ENCODE peak calls at places on chromosomes 16 and 17, in four cellular contexts. D, Y, W and H are unnamed samples.

GRCh38 chr17:46056800-46057304 is 57.8 kb downstream of the STH start:
- DNase-seq in D (no peak), Y (no peak), W (no peak), H (no peak)

GRCh38 chr16:15765880-15766279 is 90.9 kb downstream of the MYH11 start:
- DNase-seq in D (peak; percentile 68), Y (peak; percentile 73), W (peak; percentile 74), H (peak; percentile 26)

GRCh38 chr17:14373587-14374259 is 72.8 kb downstream of the HS3ST3B1 start:
- DNase-seq in D (no peak), Y (peak; percentile 93), W (no peak), H (no peak)

GRCh38 chr17:13465678-13466077 is 136.1 kb downstream of the HS3ST3A1 start:
- DNase-seq in D (no peak), Y (no peak), W (no peak), H (no peak)

GRCh38 chr17:17412331-17412730 is 64.5 kb upstream of the MED9 start:
- DNase-seq in D (no peak), Y (no peak), W (no peak), H (no peak)

GRCh38 chr16:67026570-67026969 is 2.4 kb upstream of the CBFB start:
- DNase-seq in D (no peak), Y (no peak), W (no peak), H (no peak)

GRCh38 chr17:4607261-4607731 is 23.0 kb downstream of the SMTNL2 start:
- DNase-seq in D (no peak), Y (no peak), W (no peak), H (no peak)

GRCh38 chr17:29037739-29038465 is 5.0 kb upstream of the PIPOX start:
- DNase-seq in D (no peak), Y (no peak), W (no peak), H (no peak)

GRCh38 chr17:75549246-75550138 is 24.0 kb downstream of the LLGL2 start:
- DNase-seq in D (no peak), Y (peak; percentile 89), W (no peak), H (peak; percentile 76)

GRCh38 chr16:48895142-48895541 is 285.2 kb upstream of the N4BP1 start:
- DNase-seq in D (no peak), Y (no peak), W (no peak), H (peak; percentile 17)

GRCh38 chr16:17266606-17267313 is 204.0 kb downstream of the XYLT1 start:
- DNase-seq in D (no peak), Y (no peak), W (no peak), H (no peak)

GRCh38 chr16:67653131-67654068 is 6.7 kb downstream of the ACD start:
- DNase-seq in D (no peak), Y (no peak), W (no peak), H (no peak)

GRCh38 chr16:31022574-31023251 is 10.6 kb upstream of the STX4 start:
- DNase-seq in D (no peak), Y (peak; percentile 30), W (no peak), H (no peak)

GRCh38 chr17:37447641-37448040 is 41.0 kb downstream of the TADA2A start:
- DNase-seq in D (no peak), Y (no peak), W (no peak), H (no peak)

GRCh38 chr17:82396601-82397435 is 21.3 kb upstream of the HEXD start:
- DNase-seq in D (no peak), Y (no peak), W (no peak), H (no peak)

GRCh38 chr16:7601100-7601499 is 268.5 kb downstream of the RBFOX1 start:
- DNase-seq in D (no peak), Y (no peak), W (no peak), H (no peak)

GRCh38 chr16:57601801-57602478 is 26.5 kb upstream of the ADGRG1 start:
- DNase-seq in D (peak; percentile 60), Y (no peak), W (peak; percentile 93), H (no peak)

GRCh38 chr17:74513987-74514631 is 17.2 kb downstream of the CD300LB start:
- DNase-seq in D (peak; percentile 15), Y (peak; percentile 40), W (peak; percentile 73), H (no peak)

GRCh38 chr16:57268804-57269800 is 15.4 kb downstream of the PLLP start:
- DNase-seq in D (peak; percentile 84), Y (peak; percentile 56), W (no peak), H (no peak)

GRCh38 chr17:3915642-3916012 is 638 bp downstream of the P2RX1 start:
- DNase-seq in D (no peak), Y (no peak), W (no peak), H (no peak)

GRCh38 chr17:69358688-69359596 is 32.0 kb upstream of the ABCA5 start:
- DNase-seq in D (peak; percentile 6), Y (peak; percentile 44), W (peak; percentile 4), H (peak; percentile 55)

GRCh38 chr17:16287563-16288027 is 65.7 kb downstream of the CENPV start:
- DNase-seq in D (peak; percentile 68), Y (peak; percentile 48), W (peak; percentile 80), H (no peak)

GRCh38 chr17:27545562-27546229 is 85.3 kb upstream of the LGALS9 start:
- DNase-seq in D (peak; percentile 52), Y (no peak), W (no peak), H (no peak)

GRCh38 chr17:6269474-6269873 is 165.4 kb downstream of the AIPL1 start:
- DNase-seq in D (peak; percentile 27), Y (no peak), W (no peak), H (peak; percentile 74)

GRCh38 chr17:66255112-66255511 is 25.9 kb upstream of the APOH start:
- DNase-seq in D (peak; percentile 80), Y (peak; percentile 87), W (no peak), H (no peak)

GRCh38 chr16:29821663-29822115 is 1.4 kb downstream of the MVP start:
- DNase-seq in D (no peak), Y (no peak), W (no peak), H (no peak)

GRCh38 chr16:72856797-72857196 is 191.1 kb downstream of the ZFHX3 start:
- DNase-seq in D (no peak), Y (peak; percentile 53), W (no peak), H (peak; percentile 58)
- TF ChIP-seq ATF3 in D (no peak), Y (no peak), W (no peak), H (no peak)

DNA sequence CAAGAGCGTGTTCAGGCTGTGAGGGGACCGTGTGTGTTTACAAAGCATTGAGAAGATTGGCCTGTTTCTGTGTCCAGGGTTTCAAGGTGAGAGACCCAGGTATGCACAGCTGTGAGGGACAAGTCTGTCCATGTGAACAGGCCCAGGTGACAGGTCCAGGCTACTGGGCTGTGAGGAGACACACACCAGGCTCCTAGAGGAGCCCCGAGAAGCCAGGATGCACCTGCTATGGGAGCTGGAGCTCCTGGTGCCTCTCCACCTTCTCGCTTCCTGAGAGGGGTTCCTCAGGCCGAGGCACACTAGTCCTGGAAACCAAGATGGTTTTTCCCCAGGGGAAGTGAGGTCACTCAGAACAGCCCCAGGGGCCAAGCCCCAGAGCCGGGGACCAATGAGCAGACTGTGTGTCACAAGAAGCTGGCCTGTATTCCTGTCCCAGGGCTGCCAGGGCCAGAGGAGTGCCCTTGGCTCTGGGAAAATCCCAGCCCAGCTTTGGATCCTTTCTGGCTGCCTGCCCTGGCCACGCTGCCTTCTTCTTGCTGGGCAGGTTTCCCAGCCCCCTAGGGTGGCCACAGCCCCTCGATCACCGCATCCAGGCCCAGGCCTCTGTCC is 153.4 kb upstream of the PLCG2 start:
- DNase-seq in D (no peak), Y (no peak), W (no peak), H (no peak)
- TF ChIP-seq CREB1 in D (no peak), Y (no peak), W (no peak), H (no peak)

GRCh38 chr16:51355195-51355594 is 204.1 kb upstream of the SALL1 start:
- DNase-seq in D (no peak), Y (no peak), W (no peak), H (peak; percentile 21)
- TF ChIP-seq CBFB in D (no peak), Y (no peak), W (no peak), H (no peak)

DNA sequence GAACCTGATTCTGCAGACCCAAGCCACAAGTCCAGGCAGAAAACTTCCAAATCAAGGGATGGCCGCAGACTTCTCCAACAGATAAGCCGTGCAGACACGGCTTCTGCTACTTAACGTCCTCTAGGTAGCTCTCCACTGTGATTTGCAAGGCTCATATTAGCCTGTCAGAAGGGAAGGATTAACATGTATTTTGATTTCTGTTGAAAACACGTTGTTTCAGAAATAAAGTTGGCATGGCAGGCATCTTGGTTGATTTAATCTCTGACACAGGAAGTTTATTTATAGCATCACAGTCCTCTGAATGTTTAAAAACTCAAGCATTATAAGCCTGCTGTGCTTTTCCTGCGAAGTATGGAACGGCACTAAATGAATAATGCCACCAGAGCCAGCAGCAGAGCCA is 166.8 kb upstream of the TOX3 start:
- DNase-seq in D (no peak), Y (no peak), W (no peak), H (no peak)
- TF ChIP-seq ATF3 in D (no peak), Y (no peak), W (no peak), H (no peak)

GRCh38 chr16:68898026-68898425 is 54.7 kb downstream of the TANGO6 start:
- DNase-seq in D (no peak), Y (no peak), W (no peak), H (no peak)

GRCh38 chr16:68894714-68895113 is 51.4 kb downstream of the TANGO6 start:
- DNase-seq in D (no peak), Y (no peak), W (no peak), H (no peak)

GRCh38 chr16:68892898-68893297 is 49.6 kb downstream of the TANGO6 start:
- DNase-seq in D (no peak), Y (no peak), W (no peak), H (no peak)

GRCh38 chr16:68892214-68892613 is 48.9 kb downstream of the TANGO6 start:
- DNase-seq in D (no peak), Y (no peak), W (no peak), H (no peak)

GRCh38 chr16:68893710-68894705 is 50.7 kb downstream of the TANGO6 start:
- DNase-seq in D (peak; percentile 23), Y (peak; percentile 35), W (no peak), H (peak; percentile 46)
- TF ChIP-seq CREB1 in D (no peak), Y (peak; percentile 26), W (no peak), H (no peak)

DNA sequence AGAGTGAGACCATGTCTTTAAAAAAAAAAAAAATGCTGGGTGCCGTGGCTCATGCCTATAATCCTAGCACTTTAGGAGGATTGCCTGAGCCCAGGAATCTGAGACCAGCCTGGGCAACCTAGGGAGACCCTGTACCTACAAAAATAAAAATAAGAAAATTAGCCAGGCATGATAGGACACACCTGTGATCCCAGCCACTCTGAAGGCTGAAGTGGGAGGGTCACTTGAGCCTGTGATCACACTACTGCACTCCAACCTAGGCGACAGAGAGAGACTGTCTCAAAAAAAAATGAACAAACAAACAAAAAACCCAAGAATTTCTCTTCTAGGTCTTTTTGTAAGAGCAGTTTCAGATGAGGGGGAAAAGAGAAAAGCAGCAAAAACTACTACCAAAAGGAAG is 34.6 kb downstream of the NME2 start:
- DNase-seq in D (no peak), Y (no peak), W (no peak), H (no peak)
- TF ChIP-seq CBFB in D (no peak), Y (no peak), W (no peak), H (no peak)

GRCh38 chr16:80604600-80605355 is 64.0 kb downstream of the DYNLRB2 start:
- DNase-seq in D (no peak), Y (no peak), W (no peak), H (no peak)
- TF ChIP-seq ATF3 in D (no peak), Y (no peak), W (no peak), H (no peak)

GRCh38 chr17:59330314-59330942 is 1.0 kb upstream of the YPEL2 start:
- DNase-seq in D (peak; percentile 16), Y (peak; percentile 88), W (no peak), H (peak; percentile 19)
- TF ChIP-seq CREB1 in D (no peak), Y (peak; percentile 45), W (no peak), H (no peak)